ENCODE peak calls at places on chromosome 7, in ten cellular contexts. X is neural progenitor cell; J is activated CD8-positive, alpha-beta memory T cell treated with anti-CD3 and anti-CD28 coated beads for 24 hours; Z is sigmoid colon; H is kidney epithelial cell; T is heart right ventricle; M is EH; B is EL; V is right atrium auricular region; K is mesenteric fat pad. G is an unnamed sample.

GRCh38 chr7:92910976-92911375 is 74.6 kb upstream of the CDK6 start:
- DNase-seq in T (no peak), B (no peak), X (no peak), Z (no peak), K (no peak), V (no peak), J (no peak), H (no peak), M (no peak), G (no peak)

GRCh38 chr7:46468753-46469356 is 547.8 kb upstream of the IGFBP3 start:
- DNase-seq in X (peak), H (no peak), V (no peak), K (no peak), Z (no peak), J (no peak), T (no peak), B (no peak), M (no peak), G (peak)

GRCh38 chr7:1555046-1555812 is 776 bp downstream of the TMEM184A start:
- DNase-seq in V (no peak), X (no peak), H (peak), J (no peak), B (peak), K (no peak), Z (no peak), T (peak), M (peak), G (peak)

GRCh38 chr7:116327751-116328150 is 117.4 kb downstream of the TES start:
- DNase-seq in K (no peak), Z (no peak), T (no peak), M (peak), H (peak), B (peak), V (no peak), J (no peak), X (no peak), G (peak)

GRCh38 chr7:49580000-49580399 is 193.4 kb upstream of the VWC2 start:
- DNase-seq in M (no peak), H (no peak), T (no peak), V (no peak), K (peak), Z (no peak), X (peak), B (no peak), J (no peak), G (no peak)

GRCh38 chr7:50531401-50531906 is 33.8 kb downstream of the DDC start:
- DNase-seq in H (peak), K (no peak), B (no peak), X (peak), T (no peak), J (no peak), V (no peak), M (no peak), Z (no peak), G (peak)

GRCh38 chr7:34044734-34045353 is 139.5 kb downstream of the BMPER start:
- DNase-seq in X (no peak), B (no peak), T (no peak), J (no peak), H (no peak), V (no peak), M (no peak), Z (no peak), K (no peak), G (no peak)

GRCh38 chr7:71308105-71308504 is 176.2 kb downstream of the GALNT17 start:
- DNase-seq in M (no peak), J (no peak), Z (peak), H (no peak), K (no peak), T (no peak), B (no peak), X (peak), V (no peak), G (no peak)

GRCh38 chr7:12303507-12303906 is 92.4 kb downstream of the TMEM106B start:
- DNase-seq in B (no peak), H (no peak), V (no peak), X (no peak), T (no peak), J (no peak), K (no peak), Z (no peak), M (no peak), G (peak)

GRCh38 chr7:30530373-30530772 is 25.7 kb upstream of the GGCT start:
- DNase-seq in V (no peak), T (no peak), Z (no peak), J (no peak), K (no peak), B (no peak), H (no peak), X (no peak), M (no peak), G (no peak)

GRCh38 chr7:55774327-55775050 is 88.1 kb downstream of the SEPTIN14 start:
- DNase-seq in H (no peak), K (no peak), V (no peak), T (no peak), J (peak), Z (no peak), B (no peak), M (no peak), X (no peak), G (peak)

GRCh38 chr7:32893225-32893560 is 1.6 kb upstream of the KBTBD2 start:
- DNase-seq in X (no peak), H (no peak), T (no peak), M (no peak), B (no peak), V (no peak), Z (no peak), K (no peak), J (no peak), G (peak)

GRCh38 chr7:10300557-10300956 is 673.1 kb upstream of the PHF14 start:
- DNase-seq in K (no peak), T (no peak), B (no peak), M (no peak), J (no peak), V (no peak), X (peak), H (no peak), Z (no peak), G (no peak)

GRCh38 chr7:80218723-80219122 is 84.1 kb downstream of the GNAI1 start:
- DNase-seq in B (peak), H (peak), K (no peak), M (peak), V (no peak), J (no peak), T (no peak), X (no peak), Z (no peak), G (peak)

GRCh38 chr7:124924906-124925305 is 4.7 kb downstream of the POT1 start:
- DNase-seq in M (no peak), Z (no peak), J (no peak), X (no peak), K (no peak), V (no peak), T (no peak), B (no peak), H (no peak), G (no peak)

GRCh38 chr7:73973091-73973490 is 54.9 kb upstream of the ELN start:
- DNase-seq in M (no peak), K (peak), H (no peak), B (no peak), X (no peak), Z (no peak), J (peak), V (peak), T (peak), G (no peak)

GRCh38 chr7:142440219-142441073 is 182.6 kb upstream of the PRSS58 start:
- DNase-seq in T (no peak), B (peak), M (peak), Z (no peak), H (peak), V (no peak), J (no peak), X (no peak), K (no peak), G (peak)

GRCh38 chr7:159114981-159115380 is 29.7 kb downstream of the VIPR2 start:
- DNase-seq in T (no peak), X (no peak), M (no peak), V (no peak), H (no peak), B (no peak), Z (peak), K (peak), J (no peak), G (no peak)

GRCh38 chr7:127941471-127941870 is 89.8 kb downstream of the LRRC4 start:
- DNase-seq in J (no peak), B (no peak), X (no peak), K (no peak), T (no peak), H (no peak), Z (no peak), V (no peak), M (no peak), G (no peak)

GRCh38 chr7:89607797-89608196 is 546.5 kb upstream of the STEAP1 start:
- DNase-seq in K (no peak), M (no peak), J (no peak), H (no peak), T (no peak), V (no peak), X (no peak), Z (no peak), B (no peak), G (no peak)

GRCh38 chr7:26081627-26082026 is 70.4 kb upstream of the NFE2L3 start:
- DNase-seq in X (peak), H (no peak), B (no peak), J (no peak), V (no peak), Z (no peak), K (no peak), T (no peak), M (no peak), G (no peak)

GRCh38 chr7:132410385-132410784 is 165.9 kb downstream of the PLXNA4 start:
- DNase-seq in B (no peak), H (no peak), K (no peak), T (peak), Z (no peak), J (no peak), V (peak), X (no peak), M (peak), G (no peak)

GRCh38 chr7:45979275-45980180 is 58.5 kb upstream of the IGFBP3 start:
- DNase-seq in T (no peak), K (no peak), V (no peak), Z (no peak), X (no peak), H (no peak), M (no peak), J (peak), B (no peak), G (no peak)

GRCh38 chr7:20330176-20330796 is 414 bp upstream of the ITGB8 start:
- DNase-seq in X (peak), V (peak), K (peak), H (peak), Z (peak), T (peak), J (peak), M (peak), B (peak), G (peak)

GRCh38 chr7:132614428-132615076 is 38.3 kb upstream of the PLXNA4 start:
- DNase-seq in T (peak), H (no peak), X (peak), K (no peak), B (peak), M (peak), V (peak), J (no peak), Z (peak), G (no peak)

GRCh38 chr7:37048674-37049073 is 324.4 kb upstream of the AOAH start:
- DNase-seq in T (no peak), M (no peak), J (no peak), V (no peak), H (no peak), K (no peak), Z (no peak), B (no peak), X (no peak), G (no peak)

GRCh38 chr7:158283016-158283974 is 304.3 kb downstream of the PTPRN2 start:
- DNase-seq in V (no peak), Z (peak), T (no peak), M (no peak), J (no peak), H (no peak), X (no peak), B (no peak), K (peak), G (no peak)

GRCh38 chr7:74157605-74158004 is 16.6 kb upstream of the EIF4H start:
- DNase-seq in V (no peak), K (no peak), B (no peak), H (no peak), X (no peak), Z (no peak), J (no peak), T (no peak), M (no peak), G (no peak)

GRCh38 chr7:35261041-35261440 is 7.1 kb upstream of the TBX20 start:
- DNase-seq in V (no peak), H (no peak), Z (no peak), B (no peak), K (no peak), J (no peak), T (no peak), M (no peak), X (peak), G (no peak)

GRCh38 chr7:134078991-134079390 is 48.1 kb upstream of the LRGUK start:
- DNase-seq in H (no peak), V (no peak), Z (no peak), M (peak), K (no peak), X (no peak), J (no peak), T (no peak), B (no peak), G (no peak)

GRCh38 chr7:37052673-37053072 is 328.4 kb upstream of the AOAH start:
- DNase-seq in T (no peak), M (peak), K (no peak), Z (no peak), X (peak), H (no peak), J (no peak), B (peak), V (no peak), G (peak)

GRCh38 chr7:32047801-32048200 is 22.4 kb downstream of the PDE1C start:
- DNase-seq in M (peak), K (no peak), J (no peak), T (no peak), Z (no peak), B (no peak), X (no peak), H (no peak), V (no peak), G (no peak)

GRCh38 chr7:130491841-130492518 is at the start of gene MEST:
- DNase-seq in V (no peak), T (peak), X (peak), B (peak), K (no peak), Z (no peak), H (no peak), M (peak), J (no peak), G (no peak)

GRCh38 chr7:45689011-45689796 is 115.0 kb downstream of the ADCY1 start:
- DNase-seq in H (peak), T (no peak), X (no peak), Z (no peak), J (peak), K (peak), B (peak), M (peak), V (peak), G (peak)

GRCh38 chr7:8325067-8325466 is 63.1 kb upstream of the ICA1 start:
- DNase-seq in M (no peak), X (no peak), K (no peak), T (no peak), Z (no peak), B (no peak), J (no peak), H (no peak), V (no peak), G (no peak)

GRCh38 chr7:6074612-6075380 is 43.6 kb downstream of the ANKRD61 start:
- DNase-seq in T (no peak), X (no peak), M (no peak), H (no peak), B (no peak), J (no peak), K (no peak), Z (no peak), V (no peak), G (no peak)

G was measured in foreskin keratinocyte.